ENCODE peak calls at places on chromosome 17, in five cellular contexts. I is suprapubic skin, U is hepatocyte, L is fibroblast of lung, X is endothelial cell of umbilical vein. H is an unnamed sample.

GRCh38 chr17:68937890-68938514 is 17.2 kb downstream of the ABCA8 start:
- DNase-seq in I (no peak), U (peak; percentile 34), L (no peak), X (no peak), H (no peak)

GRCh38 chr17:4807534-4808377 is 804 bp downstream of the PLD2 start:
- DNase-seq in I (no peak), U (peak; percentile 38), L (no peak), X (no peak), H (no peak)

GRCh38 chr17:4710693-4711634 is 532 bp downstream of the ARRB2 start:
- DNase-seq in I (no peak), U (no peak), L (no peak), X (no peak), H (no peak)

GRCh38 chr17:82225368-82226029 is 3.3 kb upstream of the SLC16A3 start:
- DNase-seq in I (no peak), U (no peak), L (no peak), X (no peak), H (no peak)

GRCh38 chr17:31678431-31678830 is 180.6 kb downstream of the COPRS start:
- DNase-seq in I (peak; percentile 29), U (no peak), L (peak; percentile 44), X (no peak), H (no peak)

GRCh38 chr17:48459070-48459469 is 29.1 kb upstream of the SKAP1 start:
- DNase-seq in I (no peak), U (no peak), L (no peak), X (no peak), H (no peak)

GRCh38 chr17:82315703-82316358 is 1.6 kb downstream of the CD7 start:
- DNase-seq in I (no peak), U (no peak), L (no peak), X (no peak), H (no peak)

GRCh38 chr17:54527941-54528340 is 372.7 kb upstream of the TOM1L1 start:
- DNase-seq in I (no peak), U (no peak), L (no peak), X (no peak), H (no peak)

GRCh38 chr17:74192950-74193781 is 10.3 kb upstream of the RPL38 start:
- DNase-seq in I (no peak), U (peak; percentile 80), L (peak; percentile 71), X (no peak), H (no peak)

GRCh38 chr17:11240041-11240801 is 792 bp upstream of the SHISA6 start:
- DNase-seq in I (peak; percentile 79), U (peak; percentile 35), L (no peak), X (no peak), H (peak; percentile 77)

GRCh38 chr17:4605826-4606225 is 21.5 kb downstream of the SMTNL2 start:
- DNase-seq in I (no peak), U (peak; percentile 61), L (peak; percentile 34), X (no peak), H (no peak)

GRCh38 chr17:19019041-19019941 is 14.7 kb upstream of the FAM83G start:
- DNase-seq in I (no peak), U (no peak), L (no peak), X (no peak), H (peak; percentile 22)

GRCh38 chr17:3554440-3554839 is 3.2 kb downstream of the TRPV3 start:
- DNase-seq in I (no peak), U (no peak), L (no peak), X (no peak), H (no peak)

GRCh38 chr17:37111329-37111728 is 162.6 kb downstream of the AATF start:
- DNase-seq in I (no peak), U (no peak), L (no peak), X (no peak), H (no peak)

GRCh38 chr17:61349350-61349749 is 50.3 kb upstream of the TBX2 start:
- DNase-seq in I (no peak), U (no peak), L (no peak), X (no peak), H (no peak)

GRCh38 chr17:58986005-58986404 is 120.7 kb downstream of the TRIM37 start:
- DNase-seq in I (no peak), U (no peak), L (no peak), X (no peak), H (no peak)

GRCh38 chr17:82772026-82772425 is 20.2 kb downstream of the TBCD start:
- DNase-seq in I (no peak), U (no peak), L (peak; percentile 77), X (no peak), H (no peak)

GRCh38 chr17:37131064-37131463 is 182.3 kb downstream of the AATF start:
- DNase-seq in I (no peak), U (peak; percentile 37), L (peak; percentile 77), X (no peak), H (no peak)

GRCh38 chr17:43791589-43791988 is 11.4 kb downstream of the CFAP97D1 start:
- DNase-seq in I (no peak), U (no peak), L (peak; percentile 69), X (peak; percentile 40), H (peak; percentile 61)

GRCh38 chr17:79826210-79826680 is 13.0 kb downstream of the CBX4 start:
- DNase-seq in I (no peak), U (no peak), L (no peak), X (no peak), H (peak; percentile 96)

GRCh38 chr17:33990943-33991706 is 264.0 kb upstream of the CCL2 start:
- DNase-seq in I (no peak), U (no peak), L (no peak), X (no peak), H (peak; percentile 45)

GRCh38 chr17:27384721-27385120 is 71.5 kb upstream of the KSR1 start:
- DNase-seq in I (no peak), U (no peak), L (peak; percentile 15), X (no peak), H (peak; percentile 35)

GRCh38 chr17:82917656-82918345 is 78.0 kb upstream of the ZNF750 start:
- DNase-seq in I (no peak), U (no peak), L (no peak), X (peak; percentile 21), H (peak; percentile 41)

GRCh38 chr17:7551396-7551795 is 2.5 kb downstream of the TNFSF12 start:
- DNase-seq in I (no peak), U (no peak), L (no peak), X (no peak), H (no peak)

GRCh38 chr17:71163121-71163812 is 957.6 kb upstream of the SOX9 start:
- DNase-seq in I (no peak), U (peak; percentile 10), L (peak; percentile 9), X (no peak), H (no peak)

GRCh38 chr17:8072727-8073461 is 14.6 kb downstream of the ALOX12B start:
- DNase-seq in I (no peak), U (peak; percentile 44), L (no peak), X (no peak), H (no peak)

GRCh38 chr17:60160829-60161501 is 11.2 kb downstream of the CA4 start:
- DNase-seq in I (no peak), U (no peak), L (no peak), X (no peak), H (no peak)

GRCh38 chr17:40417609-40418427 is at the start of gene TOP2A:
- DNase-seq in I (peak; percentile 98), U (peak; percentile 99), L (peak; percentile 100), X (peak; percentile 100), H (peak; percentile 98)

GRCh38 chr17:17361543-17362511 is 58.7 kb downstream of the NT5M start:
- DNase-seq in I (peak; percentile 86), U (no peak), L (no peak), X (no peak), H (no peak)

GRCh38 chr17:29219378-29220047 is 27.1 kb upstream of the CRYBA1 start:
- DNase-seq in I (peak; percentile 84), U (peak; percentile 92), L (peak; percentile 89), X (peak; percentile 86), H (peak; percentile 91)

GRCh38 chr17:76888661-76889060 is 20.5 kb downstream of the MGAT5B start:
- DNase-seq in I (no peak), U (no peak), L (no peak), X (no peak), H (no peak)

GRCh38 chr17:71503710-71504471 is 616.9 kb upstream of the SOX9 start:
- DNase-seq in I (no peak), U (no peak), L (no peak), X (no peak), H (no peak)

GRCh38 chr17:54455251-54455868 is 445.3 kb upstream of the TOM1L1 start:
- DNase-seq in I (no peak), U (no peak), L (no peak), X (no peak), H (no peak)

GRCh38 chr17:44947461-44948314 is at the start of gene KIF18B:
- DNase-seq in I (peak; percentile 95), U (peak; percentile 94), L (peak; percentile 95), X (peak; percentile 92), H (peak; percentile 94)
- TF ChIP-seq CTCF in I (no peak), U (no peak), L (no peak), X (no peak), H (no peak)

DNA sequence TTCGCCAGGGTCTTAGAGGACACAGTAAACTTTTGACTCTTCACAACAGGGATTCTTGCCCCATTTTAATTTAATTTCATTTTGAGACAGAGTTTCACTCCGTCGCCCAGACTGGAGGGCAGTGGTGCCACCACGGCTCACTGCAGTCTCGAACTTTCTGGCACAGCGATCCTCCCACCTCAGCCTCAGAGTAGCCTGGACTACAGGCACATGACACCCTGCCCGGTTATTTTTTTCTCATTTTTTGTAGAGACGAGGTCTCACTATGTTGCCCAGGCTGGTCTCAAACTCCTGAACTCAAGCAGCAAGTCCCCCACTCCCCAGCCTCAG is 329 bp upstream of the NLE1 start:
- DNase-seq in I (no peak), U (no peak), L (no peak), X (no peak), H (no peak)
- TF ChIP-seq CTCF in I (no peak), U (no peak), L (no peak), X (no peak), H (no peak)

DNA sequence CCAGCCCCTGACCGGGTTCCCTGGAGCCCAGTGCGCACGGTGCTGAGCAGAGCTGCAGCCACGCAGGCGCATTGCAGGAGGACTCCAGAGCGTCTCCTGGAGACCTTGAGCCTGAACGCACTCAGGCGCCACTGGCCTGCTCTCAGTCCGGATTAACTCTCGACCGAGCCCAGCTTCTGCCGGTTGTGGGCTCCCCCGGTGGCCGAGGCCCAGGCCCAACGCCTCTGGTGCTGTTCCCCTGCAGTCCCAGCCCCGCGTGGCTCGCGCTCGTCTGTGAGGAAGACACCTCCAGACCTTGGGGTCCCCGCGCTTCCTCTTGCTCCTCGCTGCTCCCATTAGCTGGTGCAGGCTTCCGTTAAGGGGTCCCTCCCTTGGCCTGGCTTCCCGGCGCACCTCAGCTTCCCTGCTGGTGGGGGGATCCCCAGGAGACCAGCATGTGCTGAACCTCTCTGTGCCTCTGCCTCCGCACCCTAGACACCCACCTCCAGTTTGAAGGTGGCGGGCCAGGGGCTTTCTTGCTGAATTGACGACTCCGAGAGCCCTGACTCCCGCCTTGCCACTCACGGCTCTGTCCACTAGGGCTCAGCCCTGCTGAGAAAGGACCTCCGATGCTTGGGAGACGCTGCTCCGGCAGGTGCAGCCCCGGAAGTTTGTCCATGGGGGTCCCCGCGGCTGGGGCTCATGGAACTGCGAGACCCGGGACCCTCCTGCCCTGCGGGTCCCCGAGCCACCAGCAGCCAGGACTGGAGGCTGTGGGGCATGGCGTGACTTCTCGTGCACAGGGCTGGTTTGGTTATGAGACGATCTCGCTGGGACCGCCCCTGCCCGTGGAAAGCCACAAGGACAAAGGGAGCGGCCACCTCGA is 7.8 kb downstream of the CHMP6 start:
- DNase-seq in I (no peak), U (no peak), L (no peak), X (no peak), H (no peak)
- TF ChIP-seq CTCF in I (no peak), U (no peak), L (no peak), X (no peak), H (no peak)

GRCh38 chr17:67800495-67800928 is 24.8 kb upstream of the BPTF start:
- DNase-seq in I (peak; percentile 82), U (peak; percentile 82), L (peak; percentile 80), X (peak; percentile 85), H (peak; percentile 71)

GRCh38 chr17:67801626-67802175 is 23.6 kb upstream of the BPTF start:
- DNase-seq in I (no peak), U (no peak), L (no peak), X (no peak), H (no peak)
- TF ChIP-seq CTCF in I (no peak), U (no peak), L (no peak), X (no peak), H (no peak)